ENCODE peak calls at places on chromosome 5, in seven cellular contexts. One of them, this sample, is unnamed.

GRCh38 chr5:172554562-172554961 is 86.5 kb upstream of the NEURL1B start:
- DNase-seq in T-helper 1 cell: no peak
- DNase-seq in SW480: no peak
- DNase-seq in progenitor cell of endocrine pancreas: no peak
- DNase-seq in left colon: peak; percentile 76
- DNase-seq in RWPE2: no peak
- DNase-seq in stimulated activated CD8-positive, alpha-beta memory T cell treated with anti-CD3 and anti-CD28 coated beads, Interleukin-4, amount 100 ng/mL, for 24 hours: no peak
- DNase-seq in this sample: no peak

GRCh38 chr5:66959668-66960067 is 236.9 kb downstream of the CD180 start:
- DNase-seq in T-helper 1 cell: no peak
- DNase-seq in SW480: no peak
- DNase-seq in progenitor cell of endocrine pancreas: no peak
- DNase-seq in left colon: no peak
- DNase-seq in RWPE2: no peak
- DNase-seq in stimulated activated CD8-positive, alpha-beta memory T cell treated with anti-CD3 and anti-CD28 coated beads, Interleukin-4, amount 100 ng/mL, for 24 hours: no peak
- DNase-seq in this sample: no peak

GRCh38 chr5:88724201-88724600 is 158.8 kb downstream of the MEF2C start:
- DNase-seq in T-helper 1 cell: no peak
- DNase-seq in SW480: peak; percentile 29
- DNase-seq in progenitor cell of endocrine pancreas: no peak
- DNase-seq in left colon: no peak
- DNase-seq in RWPE2: no peak
- DNase-seq in stimulated activated CD8-positive, alpha-beta memory T cell treated with anti-CD3 and anti-CD28 coated beads, Interleukin-4, amount 100 ng/mL, for 24 hours: no peak
- DNase-seq in this sample: no peak

GRCh38 chr5:177358333-177358939 is 712 bp downstream of the RGS14 start:
- DNase-seq in T-helper 1 cell: no peak
- DNase-seq in SW480: no peak
- DNase-seq in progenitor cell of endocrine pancreas: no peak
- DNase-seq in left colon: no peak
- DNase-seq in RWPE2: no peak
- DNase-seq in stimulated activated CD8-positive, alpha-beta memory T cell treated with anti-CD3 and anti-CD28 coated beads, Interleukin-4, amount 100 ng/mL, for 24 hours: no peak
- DNase-seq in this sample: no peak

GRCh38 chr5:144567416-144567770 is 396.7 kb downstream of the KCTD16 start:
- DNase-seq in T-helper 1 cell: no peak
- DNase-seq in SW480: no peak
- DNase-seq in progenitor cell of endocrine pancreas: no peak
- DNase-seq in left colon: no peak
- DNase-seq in RWPE2: no peak
- DNase-seq in stimulated activated CD8-positive, alpha-beta memory T cell treated with anti-CD3 and anti-CD28 coated beads, Interleukin-4, amount 100 ng/mL, for 24 hours: no peak
- DNase-seq in this sample: no peak

GRCh38 chr5:97281257-97281656 is 98.2 kb upstream of the RIOK2 start:
- DNase-seq in T-helper 1 cell: no peak
- DNase-seq in SW480: no peak
- DNase-seq in progenitor cell of endocrine pancreas: no peak
- DNase-seq in left colon: no peak
- DNase-seq in RWPE2: no peak
- DNase-seq in stimulated activated CD8-positive, alpha-beta memory T cell treated with anti-CD3 and anti-CD28 coated beads, Interleukin-4, amount 100 ng/mL, for 24 hours: no peak
- DNase-seq in this sample: no peak

GRCh38 chr5:68894673-68895072 is 199.1 kb upstream of the SLC30A5 start:
- DNase-seq in T-helper 1 cell: no peak
- DNase-seq in SW480: no peak
- DNase-seq in progenitor cell of endocrine pancreas: no peak
- DNase-seq in left colon: no peak
- DNase-seq in RWPE2: no peak
- DNase-seq in stimulated activated CD8-positive, alpha-beta memory T cell treated with anti-CD3 and anti-CD28 coated beads, Interleukin-4, amount 100 ng/mL, for 24 hours: no peak
- DNase-seq in this sample: peak; percentile 70

GRCh38 chr5:110590187-110590586 is 136.3 kb downstream of the TMEM232 start:
- DNase-seq in T-helper 1 cell: no peak
- DNase-seq in SW480: peak; percentile 48
- DNase-seq in progenitor cell of endocrine pancreas: no peak
- DNase-seq in left colon: no peak
- DNase-seq in RWPE2: no peak
- DNase-seq in stimulated activated CD8-positive, alpha-beta memory T cell treated with anti-CD3 and anti-CD28 coated beads, Interleukin-4, amount 100 ng/mL, for 24 hours: no peak
- DNase-seq in this sample: no peak

GRCh38 chr5:116911074-116911473 is 336.5 kb upstream of the SEMA6A start:
- DNase-seq in T-helper 1 cell: no peak
- DNase-seq in SW480: no peak
- DNase-seq in progenitor cell of endocrine pancreas: no peak
- DNase-seq in left colon: no peak
- DNase-seq in RWPE2: no peak
- DNase-seq in stimulated activated CD8-positive, alpha-beta memory T cell treated with anti-CD3 and anti-CD28 coated beads, Interleukin-4, amount 100 ng/mL, for 24 hours: no peak
- DNase-seq in this sample: no peak

GRCh38 chr5:68007446-68007845 is 208.1 kb upstream of the PIK3R1 start:
- DNase-seq in T-helper 1 cell: no peak
- DNase-seq in SW480: no peak
- DNase-seq in progenitor cell of endocrine pancreas: no peak
- DNase-seq in left colon: peak; percentile 42
- DNase-seq in RWPE2: no peak
- DNase-seq in stimulated activated CD8-positive, alpha-beta memory T cell treated with anti-CD3 and anti-CD28 coated beads, Interleukin-4, amount 100 ng/mL, for 24 hours: no peak
- DNase-seq in this sample: no peak

GRCh38 chr5:33059081-33059480 is 348.0 kb downstream of the NPR3 start:
- DNase-seq in T-helper 1 cell: no peak
- DNase-seq in SW480: no peak
- DNase-seq in progenitor cell of endocrine pancreas: no peak
- DNase-seq in left colon: no peak
- DNase-seq in RWPE2: no peak
- DNase-seq in stimulated activated CD8-positive, alpha-beta memory T cell treated with anti-CD3 and anti-CD28 coated beads, Interleukin-4, amount 100 ng/mL, for 24 hours: no peak
- DNase-seq in this sample: no peak

GRCh38 chr5:172630961-172631360 is 10.1 kb upstream of the NEURL1B start:
- DNase-seq in T-helper 1 cell: no peak
- DNase-seq in SW480: no peak
- DNase-seq in progenitor cell of endocrine pancreas: no peak
- DNase-seq in left colon: no peak
- DNase-seq in RWPE2: peak; percentile 46
- DNase-seq in stimulated activated CD8-positive, alpha-beta memory T cell treated with anti-CD3 and anti-CD28 coated beads, Interleukin-4, amount 100 ng/mL, for 24 hours: no peak
- DNase-seq in this sample: peak; percentile 51

GRCh38 chr5:123092696-123093095 is 3.7 kb downstream of the PRDM6 start:
- DNase-seq in T-helper 1 cell: no peak
- DNase-seq in SW480: no peak
- DNase-seq in progenitor cell of endocrine pancreas: no peak
- DNase-seq in left colon: no peak
- DNase-seq in RWPE2: no peak
- DNase-seq in stimulated activated CD8-positive, alpha-beta memory T cell treated with anti-CD3 and anti-CD28 coated beads, Interleukin-4, amount 100 ng/mL, for 24 hours: no peak
- DNase-seq in this sample: no peak

GRCh38 chr5:178786859-178787499 is 56.5 kb upstream of the ZNF354A start:
- DNase-seq in T-helper 1 cell: no peak
- DNase-seq in SW480: peak; percentile 41
- DNase-seq in progenitor cell of endocrine pancreas: no peak
- DNase-seq in left colon: no peak
- DNase-seq in RWPE2: peak; percentile 93
- DNase-seq in stimulated activated CD8-positive, alpha-beta memory T cell treated with anti-CD3 and anti-CD28 coated beads, Interleukin-4, amount 100 ng/mL, for 24 hours: no peak
- DNase-seq in this sample: peak; percentile 67

GRCh38 chr5:132747064-132747692 is at the start of gene CCNI2:
- DNase-seq in T-helper 1 cell: peak; percentile 60
- DNase-seq in SW480: peak; percentile 58
- DNase-seq in progenitor cell of endocrine pancreas: peak; percentile 24
- DNase-seq in left colon: peak; percentile 68
- DNase-seq in RWPE2: no peak
- DNase-seq in stimulated activated CD8-positive, alpha-beta memory T cell treated with anti-CD3 and anti-CD28 coated beads, Interleukin-4, amount 100 ng/mL, for 24 hours: peak; percentile 44
- DNase-seq in this sample: peak; percentile 91

GRCh38 chr5:130710596-130710995 is 454.5 kb downstream of the HINT1 start:
- DNase-seq in T-helper 1 cell: no peak
- DNase-seq in SW480: no peak
- DNase-seq in progenitor cell of endocrine pancreas: no peak
- DNase-seq in left colon: no peak
- DNase-seq in RWPE2: no peak
- DNase-seq in stimulated activated CD8-positive, alpha-beta memory T cell treated with anti-CD3 and anti-CD28 coated beads, Interleukin-4, amount 100 ng/mL, for 24 hours: no peak
- DNase-seq in this sample: peak; percentile 56

GRCh38 chr5:7960142-7960541 is 91.2 kb downstream of the MTRR start:
- DNase-seq in T-helper 1 cell: no peak
- DNase-seq in SW480: no peak
- DNase-seq in progenitor cell of endocrine pancreas: no peak
- DNase-seq in left colon: no peak
- DNase-seq in RWPE2: no peak
- DNase-seq in stimulated activated CD8-positive, alpha-beta memory T cell treated with anti-CD3 and anti-CD28 coated beads, Interleukin-4, amount 100 ng/mL, for 24 hours: no peak
- DNase-seq in this sample: no peak

GRCh38 chr5:6712136-6712581 is 1.1 kb upstream of the TENT4A start:
- DNase-seq in T-helper 1 cell: no peak
- DNase-seq in SW480: peak; percentile 78
- DNase-seq in progenitor cell of endocrine pancreas: peak; percentile 23
- DNase-seq in left colon: peak; percentile 44
- DNase-seq in RWPE2: no peak
- DNase-seq in stimulated activated CD8-positive, alpha-beta memory T cell treated with anti-CD3 and anti-CD28 coated beads, Interleukin-4, amount 100 ng/mL, for 24 hours: peak; percentile 40
- DNase-seq in this sample: peak; percentile 77

GRCh38 chr5:151570058-151570457 is 21.1 kb downstream of the FAT2 start:
- DNase-seq in T-helper 1 cell: no peak
- DNase-seq in SW480: peak; percentile 38
- DNase-seq in progenitor cell of endocrine pancreas: no peak
- DNase-seq in left colon: no peak
- DNase-seq in RWPE2: no peak
- DNase-seq in stimulated activated CD8-positive, alpha-beta memory T cell treated with anti-CD3 and anti-CD28 coated beads, Interleukin-4, amount 100 ng/mL, for 24 hours: no peak
- DNase-seq in this sample: peak; percentile 71

GRCh38 chr5:108387756-108388155 is 5.9 kb upstream of the FBXL17 start:
- DNase-seq in T-helper 1 cell: no peak
- DNase-seq in SW480: no peak
- DNase-seq in progenitor cell of endocrine pancreas: no peak
- DNase-seq in left colon: no peak
- DNase-seq in RWPE2: no peak
- DNase-seq in stimulated activated CD8-positive, alpha-beta memory T cell treated with anti-CD3 and anti-CD28 coated beads, Interleukin-4, amount 100 ng/mL, for 24 hours: no peak
- DNase-seq in this sample: no peak

GRCh38 chr5:9852686-9853085 is 222.5 kb upstream of the TAS2R1 start:
- DNase-seq in T-helper 1 cell: no peak
- DNase-seq in SW480: no peak
- DNase-seq in progenitor cell of endocrine pancreas: no peak
- DNase-seq in left colon: no peak
- DNase-seq in RWPE2: no peak
- DNase-seq in stimulated activated CD8-positive, alpha-beta memory T cell treated with anti-CD3 and anti-CD28 coated beads, Interleukin-4, amount 100 ng/mL, for 24 hours: no peak
- DNase-seq in this sample: no peak

GRCh38 chr5:2024986-2025721 is 142.4 kb upstream of the IRX4 start:
- DNase-seq in T-helper 1 cell: no peak
- DNase-seq in SW480: no peak
- DNase-seq in progenitor cell of endocrine pancreas: no peak
- DNase-seq in left colon: no peak
- DNase-seq in RWPE2: no peak
- DNase-seq in stimulated activated CD8-positive, alpha-beta memory T cell treated with anti-CD3 and anti-CD28 coated beads, Interleukin-4, amount 100 ng/mL, for 24 hours: no peak
- DNase-seq in this sample: peak; percentile 41

GRCh38 chr5:90944116-90944515 is 385.5 kb downstream of the ADGRV1 start:
- DNase-seq in T-helper 1 cell: no peak
- DNase-seq in SW480: no peak
- DNase-seq in progenitor cell of endocrine pancreas: no peak
- DNase-seq in left colon: no peak
- DNase-seq in RWPE2: no peak
- DNase-seq in stimulated activated CD8-positive, alpha-beta memory T cell treated with anti-CD3 and anti-CD28 coated beads, Interleukin-4, amount 100 ng/mL, for 24 hours: no peak
- DNase-seq in this sample: no peak

GRCh38 chr5:91742504-91742903 is 359.4 kb upstream of the ARRDC3 start:
- DNase-seq in T-helper 1 cell: no peak
- DNase-seq in SW480: no peak
- DNase-seq in progenitor cell of endocrine pancreas: no peak
- DNase-seq in left colon: no peak
- DNase-seq in RWPE2: no peak
- DNase-seq in stimulated activated CD8-positive, alpha-beta memory T cell treated with anti-CD3 and anti-CD28 coated beads, Interleukin-4, amount 100 ng/mL, for 24 hours: no peak
- DNase-seq in this sample: no peak

GRCh38 chr5:157080291-157080690 is 21.4 kb upstream of the HAVCR1 start:
- DNase-seq in T-helper 1 cell: no peak
- DNase-seq in SW480: no peak
- DNase-seq in progenitor cell of endocrine pancreas: no peak
- DNase-seq in left colon: no peak
- DNase-seq in RWPE2: no peak
- DNase-seq in stimulated activated CD8-positive, alpha-beta memory T cell treated with anti-CD3 and anti-CD28 coated beads, Interleukin-4, amount 100 ng/mL, for 24 hours: no peak
- DNase-seq in this sample: peak; percentile 53

GRCh38 chr5:154358410-154359221 is 87.2 kb upstream of the SAP30L start:
- DNase-seq in T-helper 1 cell: no peak
- DNase-seq in SW480: no peak
- DNase-seq in progenitor cell of endocrine pancreas: no peak
- DNase-seq in left colon: no peak
- DNase-seq in RWPE2: no peak
- DNase-seq in stimulated activated CD8-positive, alpha-beta memory T cell treated with anti-CD3 and anti-CD28 coated beads, Interleukin-4, amount 100 ng/mL, for 24 hours: no peak
- DNase-seq in this sample: peak; percentile 76

GRCh38 chr5:43514471-43514815 is 505 bp downstream of the C5orf34 start:
- DNase-seq in T-helper 1 cell: no peak
- DNase-seq in SW480: peak; percentile 39
- DNase-seq in progenitor cell of endocrine pancreas: no peak
- DNase-seq in left colon: no peak
- DNase-seq in RWPE2: no peak
- DNase-seq in stimulated activated CD8-positive, alpha-beta memory T cell treated with anti-CD3 and anti-CD28 coated beads, Interleukin-4, amount 100 ng/mL, for 24 hours: no peak
- DNase-seq in this sample: no peak

GRCh38 chr5:155140646-155141045 is 127.1 kb downstream of the KIF4B start:
- DNase-seq in T-helper 1 cell: no peak
- DNase-seq in SW480: no peak
- DNase-seq in progenitor cell of endocrine pancreas: no peak
- DNase-seq in left colon: no peak
- DNase-seq in RWPE2: no peak
- DNase-seq in stimulated activated CD8-positive, alpha-beta memory T cell treated with anti-CD3 and anti-CD28 coated beads, Interleukin-4, amount 100 ng/mL, for 24 hours: no peak
- DNase-seq in this sample: no peak

GRCh38 chr5:161544350-161544765 is 2.2 kb downstream of the GABRB2 start:
- DNase-seq in T-helper 1 cell: no peak
- DNase-seq in SW480: peak; percentile 70
- DNase-seq in progenitor cell of endocrine pancreas: peak; percentile 37
- DNase-seq in left colon: peak; percentile 26
- DNase-seq in RWPE2: no peak
- DNase-seq in stimulated activated CD8-positive, alpha-beta memory T cell treated with anti-CD3 and anti-CD28 coated beads, Interleukin-4, amount 100 ng/mL, for 24 hours: no peak
- DNase-seq in this sample: peak; percentile 74

GRCh38 chr5:33379757-33380156 is 61.0 kb upstream of the TARS1 start:
- DNase-seq in T-helper 1 cell: no peak
- DNase-seq in SW480: no peak
- DNase-seq in progenitor cell of endocrine pancreas: no peak
- DNase-seq in left colon: no peak
- DNase-seq in RWPE2: no peak
- DNase-seq in stimulated activated CD8-positive, alpha-beta memory T cell treated with anti-CD3 and anti-CD28 coated beads, Interleukin-4, amount 100 ng/mL, for 24 hours: no peak
- DNase-seq in this sample: peak; percentile 52

This sample was measured in islet precursor cell.